ENCODE peak calls at places on chromosomes 12 and 14, in six cellular contexts. X, I, T, N, A and F are unnamed samples.

GRCh38 chr12:9662488-9662887 is 7.0 kb upstream of the CLEC2D start:
- DNase-seq in X (no peak), I (no peak), T (no peak), N (no peak), A (no peak), F (no peak)

GRCh38 chr14:92726135-92726932 is 22.1 kb downstream of the LGMN start:
- DNase-seq in X (no peak), I (no peak), T (peak; percentile 76), N (peak; percentile 84), A (peak; percentile 89), F (peak; percentile 29)

GRCh38 chr14:77120771-77121743 is 20.5 kb downstream of the ZDHHC22 start:
- DNase-seq in X (no peak), I (no peak), T (no peak), N (no peak), A (no peak), F (peak; percentile 69)

GRCh38 chr12:22334696-22335290 is at the start of gene ST8SIA1:
- DNase-seq in X (peak; percentile 62), I (peak; percentile 14), T (peak; percentile 15), N (peak; percentile 37), A (no peak), F (no peak)

GRCh38 chr14:98931126-98931525 is 340.9 kb downstream of the BCL11B start:
- DNase-seq in X (peak; percentile 13), I (no peak), T (no peak), N (no peak), A (no peak), F (no peak)

GRCh38 chr12:20105938-20106337 is 262.4 kb upstream of the PDE3A start:
- DNase-seq in X (no peak), I (no peak), T (peak; percentile 56), N (no peak), A (peak; percentile 29), F (no peak)

GRCh38 chr14:54329082-54329695 is 67.6 kb upstream of the CDKN3 start:
- DNase-seq in X (no peak), I (peak; percentile 17), T (peak; percentile 66), N (peak; percentile 75), A (peak; percentile 56), F (no peak)

GRCh38 chr12:133201888-133202287 is 20.6 kb downstream of the ZNF268 start:
- DNase-seq in X (no peak), I (no peak), T (no peak), N (no peak), A (no peak), F (no peak)

GRCh38 chr12:116538076-116538591 is 21.0 kb upstream of the MAP1LC3B2 start:
- DNase-seq in X (no peak), I (no peak), T (no peak), N (no peak), A (no peak), F (no peak)

GRCh38 chr12:109097435-109098141 is at the start of gene UNG:
- DNase-seq in X (peak; percentile 99), I (peak; percentile 95), T (peak; percentile 92), N (peak; percentile 92), A (peak; percentile 80), F (peak; percentile 97)